ENCODE peak calls at places on chromosomes 12 and 14, in six cellular contexts. Z is H1, R is HepG2, X is GM12878, M is GM23338, N is K562. W is an unnamed sample.
A peak's percentile ranks its signal among the peaks of the same experiment; 100 is the strongest.

GRCh38 chr12:105933671-105934665 is 204.8 kb downstream of the NUAK1 start:
- DNase-seq in M (no peak), X (no peak), Z (no peak), R (no peak), N (no peak), W (no peak)

GRCh38 chr14:99035712-99036593 is 236.0 kb downstream of the BCL11B start:
- DNase-seq in Z (peak; percentile 47), X (no peak), N (no peak), M (peak; percentile 82), R (peak; percentile 10), W (peak; percentile 73)

GRCh38 chr14:78637903-78638302 is 467.7 kb downstream of the NRXN3 start:
- DNase-seq in M (no peak), X (no peak), N (no peak), R (no peak), Z (no peak), W (no peak)

GRCh38 chr12:85642288-85642687 is 193.9 kb downstream of the RASSF9 start:
- DNase-seq in M (no peak), R (no peak), X (no peak), N (no peak), Z (no peak), W (no peak)

GRCh38 chr14:81436296-81437138 is 36.4 kb upstream of the STON2 start:
- DNase-seq in X (no peak), Z (no peak), N (peak; percentile 94), M (peak; percentile 92), R (peak; percentile 54), W (peak; percentile 84)

GRCh38 chr12:27592548-27592947 is 68.5 kb downstream of the PPFIBP1 start:
- DNase-seq in R (no peak), X (peak; percentile 21), N (no peak), M (no peak), Z (no peak), W (no peak)

GRCh38 chr12:87311206-87311605 is 718.0 kb downstream of the C12orf50 start:
- DNase-seq in Z (no peak), X (no peak), N (no peak), M (no peak), R (no peak), W (no peak)

GRCh38 chr12:89863968-89864367 is 155.3 kb upstream of the ATP2B1 start:
- DNase-seq in R (no peak), X (no peak), N (no peak), M (peak; percentile 61), Z (no peak), W (no peak)

GRCh38 chr12:104136577-104136976 is 1.4 kb downstream of the NFYB start:
- DNase-seq in M (no peak), Z (no peak), N (no peak), X (no peak), R (no peak), W (no peak)

GRCh38 chr12:6092784-6093722 is 31.4 kb downstream of the VWF start:
- DNase-seq in X (no peak), Z (no peak), R (no peak), N (no peak), M (no peak), W (no peak)

GRCh38 chr12:108967869-108968540 is 52.9 kb downstream of the SVOP start:
- DNase-seq in M (peak; percentile 86), X (no peak), R (peak; percentile 65), N (peak; percentile 40), Z (no peak), W (no peak)

GRCh38 chr12:55715169-55715764 is 579 bp upstream of the BLOC1S1 start:
- DNase-seq in X (no peak), Z (no peak), M (peak; percentile 21), R (no peak), N (no peak), W (no peak)
- TF ChIP-seq CREB1 in X (no peak), Z (no peak), M (no peak), R (no peak), N (no peak), W (no peak)

DNA sequence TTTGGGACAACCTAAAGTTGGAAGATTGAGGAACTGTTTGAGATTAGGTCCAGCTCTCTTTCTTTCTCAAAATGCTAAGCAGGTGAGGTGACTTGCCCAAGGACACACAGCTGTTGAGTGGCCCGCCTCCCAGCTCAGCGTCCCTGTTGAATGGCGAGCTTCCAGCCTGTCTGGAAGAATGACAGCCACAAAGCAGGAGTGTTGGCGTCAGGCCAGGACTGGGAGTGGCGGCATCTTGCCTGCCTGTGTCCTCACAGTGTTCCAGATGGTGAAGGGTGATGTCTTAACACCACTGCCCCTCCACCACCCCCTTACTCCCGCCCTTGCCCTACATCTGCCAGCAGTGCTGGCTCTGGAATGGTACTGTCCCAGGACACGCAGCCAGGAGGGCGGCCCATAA is 4.4 kb upstream of the CEBPE start:
- DNase-seq in N (peak; percentile 57), R (no peak), M (no peak), Z (no peak), X (no peak), W (no peak)
- TF ChIP-seq CREB1 in N (no peak), R (no peak), M (no peak), Z (no peak), X (no peak), W (no peak)

GRCh38 chr14:105192866-105193731 is 12.0 kb upstream of the NUDT14 start:
- DNase-seq in M (no peak), Z (no peak), R (no peak), X (no peak), N (no peak), W (no peak)
- TF ChIP-seq CREB1 in M (no peak), Z (no peak), R (no peak), X (no peak), N (no peak), W (no peak)

GRCh38 chr12:101707131-101707782 is 9.8 kb downstream of the CHPT1 start:
- DNase-seq in M (no peak), N (peak; percentile 65), R (no peak), X (no peak), Z (no peak), W (no peak)

GRCh38 chr12:101710289-101710688 is 12.8 kb downstream of the CHPT1 start:
- DNase-seq in R (no peak), Z (no peak), M (no peak), N (no peak), X (no peak), W (no peak)

GRCh38 chr12:101703487-101703886 is 6.0 kb downstream of the CHPT1 start:
- DNase-seq in X (no peak), R (no peak), N (no peak), Z (no peak), M (peak; percentile 36), W (no peak)

DNA sequence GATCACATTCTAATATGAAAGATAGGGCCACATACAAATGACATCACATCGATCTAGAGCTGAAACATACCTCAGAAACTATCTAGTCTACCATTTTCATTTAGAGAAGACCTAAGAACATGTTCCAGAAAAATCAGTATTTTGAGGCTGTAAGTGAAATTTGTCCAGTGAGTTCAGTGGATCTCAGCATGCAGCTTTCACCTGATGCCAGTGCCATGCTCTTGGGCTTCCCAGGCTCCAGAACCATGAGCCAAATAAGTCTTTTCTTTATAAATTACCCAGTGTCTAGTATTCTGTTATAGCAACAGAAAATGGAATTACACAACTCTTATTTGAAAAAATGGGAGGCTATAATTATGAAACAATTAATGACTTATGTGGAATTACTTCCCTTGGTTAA is 9.0 kb downstream of the CHPT1 start:
- DNase-seq in N (no peak), R (no peak), Z (no peak), M (no peak), X (no peak), W (no peak)
- TF ChIP-seq CREB1 in N (no peak), R (no peak), Z (no peak), M (no peak), X (no peak), W (no peak)

GRCh38 chr12:40248585-40249297 is 23.9 kb downstream of the LRRK2 start:
- DNase-seq in R (no peak), Z (no peak), M (no peak), X (no peak), N (no peak), W (no peak)
- TF ChIP-seq CREB1 in R (no peak), Z (no peak), M (no peak), X (no peak), N (no peak), W (no peak)

GRCh38 chr14:67343601-67344230 is 15.9 kb downstream of the ATP6V1D start:
- DNase-seq in N (no peak), R (no peak), M (no peak), Z (no peak), X (no peak), W (no peak)

DNA sequence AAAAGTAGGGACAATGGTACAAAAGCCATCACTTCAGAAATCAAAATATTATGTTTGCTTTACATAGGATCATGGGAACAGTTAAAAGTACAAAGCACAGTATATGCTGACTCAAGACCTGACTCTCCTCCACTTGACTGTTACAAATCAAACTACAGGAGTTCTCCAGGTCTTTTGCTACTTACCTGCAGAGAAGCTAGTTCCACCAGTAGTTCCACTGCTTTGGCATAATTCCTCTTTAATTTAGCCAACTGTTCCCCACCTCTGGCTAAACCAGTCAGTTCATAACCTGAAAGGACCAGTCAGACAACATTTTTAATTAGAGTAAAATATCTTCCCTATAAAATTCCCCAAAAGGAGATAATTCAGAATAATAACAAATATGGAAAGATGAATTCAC is 14.0 kb downstream of the ATP6V1D start:
- DNase-seq in X (no peak), M (no peak), Z (no peak), R (no peak), N (no peak), W (no peak)
- TF ChIP-seq CREB1 in X (no peak), M (no peak), Z (no peak), R (no peak), N (no peak), W (no peak)

DNA sequence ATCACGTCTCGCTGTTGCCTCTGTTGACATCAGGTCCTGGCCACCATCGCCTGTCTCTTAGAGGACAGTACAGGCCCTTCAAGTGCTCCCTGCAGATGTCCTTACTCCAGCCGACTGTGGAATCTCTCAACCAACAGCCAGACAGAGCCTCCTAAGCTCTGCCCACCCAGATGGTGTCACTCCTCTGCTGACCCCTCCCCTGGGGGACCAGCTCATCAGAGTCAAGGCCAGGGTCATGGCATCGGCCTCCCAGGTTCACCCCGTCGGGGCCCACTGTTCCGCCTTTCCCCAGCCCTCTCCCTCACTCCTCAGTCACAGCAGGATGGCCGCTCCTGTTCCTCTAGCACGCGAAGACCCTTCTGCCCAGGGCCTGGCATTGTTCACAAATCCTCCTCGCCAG is 157.3 kb upstream of the TMEM132C start:
- DNase-seq in N (no peak), X (no peak), Z (no peak), M (no peak), R (no peak), W (no peak)
- TF ChIP-seq CREB1 in N (no peak), X (no peak), Z (no peak), M (no peak), R (no peak), W (no peak)

W was measured in WTC11.